ENCODE peak calls at places on chromosomes 2 and 18, in four cellular contexts. One of them, this sample, is unnamed.

GRCh38 chr2:171630812-171631626 is 56.2 kb upstream of the DYNC1I2 start:
- DNase-seq in cardiac fibroblast: peak
- DNase-seq in right lobe of liver: no peak
- DNase-seq in SK-N-SH: no peak
- DNase-seq in this sample: peak

GRCh38 chr18:72325307-72325706 is 218.8 kb downstream of the CBLN2 start:
- DNase-seq in cardiac fibroblast: no peak
- DNase-seq in right lobe of liver: no peak
- DNase-seq in SK-N-SH: no peak
- DNase-seq in this sample: no peak

GRCh38 chr18:4455113-4455811 is at the start of gene DLGAP1:
- DNase-seq in cardiac fibroblast: peak
- DNase-seq in right lobe of liver: peak
- DNase-seq in SK-N-SH: peak
- DNase-seq in this sample: peak

GRCh38 chr2:231890896-231891513 is 35.2 kb downstream of the NPPC start:
- DNase-seq in cardiac fibroblast: no peak
- DNase-seq in right lobe of liver: no peak
- DNase-seq in SK-N-SH: no peak
- DNase-seq in this sample: no peak

GRCh38 chr2:69827796-69828540 is 1.5 kb upstream of the GMCL1 start:
- DNase-seq in cardiac fibroblast: peak
- DNase-seq in right lobe of liver: no peak
- DNase-seq in SK-N-SH: no peak
- DNase-seq in this sample: peak

GRCh38 chr2:54579682-54580349 is 123.7 kb downstream of the SPTBN1 start:
- DNase-seq in cardiac fibroblast: no peak
- DNase-seq in right lobe of liver: no peak
- DNase-seq in SK-N-SH: no peak
- DNase-seq in this sample: no peak

GRCh38 chr2:241540766-241541561 is 17.6 kb upstream of the BOK start:
- DNase-seq in cardiac fibroblast: peak
- DNase-seq in right lobe of liver: peak
- DNase-seq in SK-N-SH: peak
- DNase-seq in this sample: peak

GRCh38 chr18:6901283-6901926 is 171.9 kb downstream of the ARHGAP28 start:
- DNase-seq in cardiac fibroblast: no peak
- DNase-seq in right lobe of liver: no peak
- DNase-seq in SK-N-SH: no peak
- DNase-seq in this sample: no peak

GRCh38 chr2:60884795-60885194 is 3.4 kb downstream of the REL start:
- DNase-seq in cardiac fibroblast: peak
- DNase-seq in right lobe of liver: no peak
- DNase-seq in SK-N-SH: no peak
- DNase-seq in this sample: peak

DNA sequence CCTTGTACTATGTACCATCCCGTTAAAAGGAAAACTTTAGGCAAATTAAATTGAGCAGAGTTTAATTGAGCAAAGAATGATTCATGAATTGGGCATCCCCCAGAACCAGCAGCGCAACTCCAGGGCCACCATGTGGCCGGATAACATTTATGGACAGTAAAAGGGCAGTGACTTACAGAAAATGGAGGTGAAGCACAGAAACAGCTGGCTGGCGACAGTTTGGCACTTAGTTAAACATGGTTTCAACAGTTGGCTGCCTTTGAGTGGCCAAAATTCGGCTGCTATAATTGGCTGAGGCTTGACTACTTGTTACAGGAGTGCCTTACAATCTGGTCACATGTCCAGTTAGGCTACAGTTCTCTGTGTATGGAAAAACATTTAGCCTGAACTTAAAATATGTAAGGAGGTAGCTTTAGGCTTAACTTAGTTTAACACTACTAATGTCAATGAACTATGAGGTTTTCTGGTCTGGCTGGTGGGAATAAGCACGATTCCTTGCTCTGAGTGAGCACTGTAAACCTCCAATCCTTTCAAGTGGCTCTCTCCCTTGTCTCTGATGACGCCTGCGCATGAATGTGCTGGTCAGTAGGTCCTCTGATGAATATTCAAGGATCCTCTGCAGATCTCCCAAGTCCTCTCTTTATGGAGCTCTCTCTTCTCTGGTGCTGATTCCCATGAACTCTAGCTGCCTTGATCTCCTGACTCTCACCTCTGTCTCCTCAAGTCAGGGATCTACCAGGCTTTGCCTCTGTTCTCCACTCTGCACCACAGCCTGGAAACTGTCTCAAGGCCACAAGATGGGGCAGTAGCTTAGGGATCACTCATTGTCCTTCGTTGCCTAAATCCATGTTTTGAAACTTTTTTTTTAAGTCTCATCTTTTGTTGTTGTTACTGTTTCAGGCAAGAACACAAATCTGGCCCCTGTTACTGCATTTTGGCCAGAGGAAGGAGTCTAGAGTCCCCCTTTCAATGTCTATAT is 24.4 kb upstream of the RAB31 start:
- DNase-seq in cardiac fibroblast: peak
- DNase-seq in right lobe of liver: no peak
- DNase-seq in SK-N-SH: no peak
- DNase-seq in this sample: peak
- TF ChIP-seq CTCF in cardiac fibroblast: peak
- TF ChIP-seq CTCF in right lobe of liver: peak
- TF ChIP-seq CTCF in SK-N-SH: peak
- TF ChIP-seq CTCF in this sample: peak

GRCh38 chr2:26985807-26986206 is 15.4 kb downstream of the MAPRE3 start:
- DNase-seq in cardiac fibroblast: no peak
- DNase-seq in right lobe of liver: no peak
- DNase-seq in SK-N-SH: no peak
- DNase-seq in this sample: no peak

GRCh38 chr2:26979761-26980160 is 9.3 kb downstream of the MAPRE3 start:
- DNase-seq in cardiac fibroblast: peak
- DNase-seq in right lobe of liver: no peak
- DNase-seq in SK-N-SH: no peak
- DNase-seq in this sample: peak

GRCh38 chr2:26980971-26981370 is 10.5 kb downstream of the MAPRE3 start:
- DNase-seq in cardiac fibroblast: no peak
- DNase-seq in right lobe of liver: no peak
- DNase-seq in SK-N-SH: no peak
- DNase-seq in this sample: no peak

GRCh38 chr2:26983746-26984145 is 13.3 kb downstream of the MAPRE3 start:
- DNase-seq in cardiac fibroblast: no peak
- DNase-seq in right lobe of liver: no peak
- DNase-seq in SK-N-SH: no peak
- DNase-seq in this sample: no peak

GRCh38 chr2:26982102-26982742 is 11.8 kb downstream of the MAPRE3 start:
- DNase-seq in cardiac fibroblast: peak
- DNase-seq in right lobe of liver: peak
- DNase-seq in SK-N-SH: peak
- DNase-seq in this sample: peak
- TF ChIP-seq CTCF in cardiac fibroblast: peak
- TF ChIP-seq CTCF in right lobe of liver: peak
- TF ChIP-seq CTCF in SK-N-SH: peak
- TF ChIP-seq CTCF in this sample: peak

GRCh38 chr2:140242889-140243288 is 1462.7 kb upstream of the NXPH2 start:
- DNase-seq in cardiac fibroblast: no peak
- DNase-seq in right lobe of liver: no peak
- DNase-seq in SK-N-SH: no peak
- DNase-seq in this sample: no peak
- TF ChIP-seq CTCF in cardiac fibroblast: no peak
- TF ChIP-seq CTCF in right lobe of liver: no peak
- TF ChIP-seq CTCF in SK-N-SH: no peak
- TF ChIP-seq CTCF in this sample: no peak

DNA sequence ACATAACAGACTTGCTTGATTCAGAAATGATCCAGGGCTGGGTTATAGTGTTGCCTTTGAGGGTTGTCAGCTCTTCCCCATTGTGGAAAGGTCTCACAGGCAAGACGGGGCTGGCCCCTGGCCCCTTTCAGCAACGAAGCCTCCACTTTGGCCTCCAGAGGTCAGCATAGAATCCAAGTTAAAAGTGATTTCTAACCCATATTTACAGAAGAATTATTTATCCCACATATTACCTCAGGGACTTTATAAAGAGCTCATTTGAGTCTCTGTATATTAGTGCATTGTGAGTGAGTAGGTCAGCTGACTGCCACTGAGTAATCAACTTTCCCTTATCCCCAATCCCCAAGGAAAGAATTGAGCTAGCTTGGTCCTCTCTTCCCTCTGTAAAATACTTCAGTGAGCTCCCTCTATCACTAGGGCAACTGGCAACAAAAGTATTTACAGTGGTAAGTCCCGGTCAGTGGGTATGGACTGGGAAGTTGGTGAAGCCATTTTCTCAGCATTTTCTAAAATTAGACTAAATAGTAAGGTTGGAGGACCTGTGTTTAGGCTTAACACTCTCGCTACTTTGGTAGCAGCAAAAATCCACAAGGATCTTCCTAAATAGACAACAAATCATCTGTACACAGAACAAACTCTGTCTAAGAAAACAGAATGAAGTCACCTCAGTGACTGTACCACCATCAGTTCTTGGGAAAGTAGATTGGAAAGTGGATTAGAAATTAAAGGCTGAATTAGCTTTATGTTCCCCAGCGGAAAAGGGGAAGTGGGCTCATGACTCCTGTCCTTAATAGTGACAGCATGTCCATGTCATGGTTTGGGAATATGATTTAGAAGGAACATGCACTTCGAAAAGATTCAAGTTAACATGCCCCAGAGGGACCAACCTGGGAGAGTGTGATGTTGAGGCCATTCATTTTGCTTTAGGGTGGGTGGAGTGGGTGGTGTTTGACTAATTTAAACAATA is 171.0 kb upstream of the SIX3 start:
- DNase-seq in cardiac fibroblast: no peak
- DNase-seq in right lobe of liver: no peak
- DNase-seq in SK-N-SH: peak
- DNase-seq in this sample: no peak
- TF ChIP-seq CTCF in cardiac fibroblast: no peak
- TF ChIP-seq CTCF in right lobe of liver: no peak
- TF ChIP-seq CTCF in SK-N-SH: no peak
- TF ChIP-seq CTCF in this sample: no peak

GRCh38 chr2:238287702-238288649 is at the start of gene PER2:
- DNase-seq in cardiac fibroblast: peak
- DNase-seq in right lobe of liver: peak
- DNase-seq in SK-N-SH: peak
- DNase-seq in this sample: peak

GRCh38 chr2:238289574-238289973 is 1.2 kb upstream of the PER2 start:
- DNase-seq in cardiac fibroblast: peak
- DNase-seq in right lobe of liver: no peak
- DNase-seq in SK-N-SH: no peak
- DNase-seq in this sample: no peak

GRCh38 chr2:238286987-238287386 is 1.4 kb downstream of the PER2 start:
- DNase-seq in cardiac fibroblast: no peak
- DNase-seq in right lobe of liver: no peak
- DNase-seq in SK-N-SH: no peak
- DNase-seq in this sample: no peak

GRCh38 chr2:238290079-238290478 is 1.7 kb upstream of the PER2 start:
- DNase-seq in cardiac fibroblast: peak
- DNase-seq in right lobe of liver: no peak
- DNase-seq in SK-N-SH: no peak
- DNase-seq in this sample: peak

GRCh38 chr2:238288650-238289573 is 502 bp upstream of the PER2 start:
- DNase-seq in cardiac fibroblast: peak
- DNase-seq in right lobe of liver: peak
- DNase-seq in SK-N-SH: peak
- DNase-seq in this sample: peak
- TF ChIP-seq CTCF in cardiac fibroblast: peak
- TF ChIP-seq CTCF in right lobe of liver: no peak
- TF ChIP-seq CTCF in SK-N-SH: peak
- TF ChIP-seq CTCF in this sample: peak

GRCh38 chr2:162266468-162266754 is 23.2 kb upstream of the FAP start:
- DNase-seq in cardiac fibroblast: peak
- DNase-seq in right lobe of liver: no peak
- DNase-seq in SK-N-SH: no peak
- DNase-seq in this sample: peak
- TF ChIP-seq CTCF in cardiac fibroblast: peak
- TF ChIP-seq CTCF in right lobe of liver: no peak
- TF ChIP-seq CTCF in SK-N-SH: no peak
- TF ChIP-seq CTCF in this sample: peak

GRCh38 chr2:150143087-150143536 is 344.4 kb downstream of the RND3 start:
- DNase-seq in cardiac fibroblast: peak
- DNase-seq in right lobe of liver: no peak
- DNase-seq in SK-N-SH: no peak
- DNase-seq in this sample: peak
- TF ChIP-seq CTCF in cardiac fibroblast: no peak
- TF ChIP-seq CTCF in right lobe of liver: no peak
- TF ChIP-seq CTCF in SK-N-SH: no peak
- TF ChIP-seq CTCF in this sample: no peak

GRCh38 chr2:80464275-80464674 is 159.7 kb upstream of the LRRTM1 start:
- DNase-seq in cardiac fibroblast: no peak
- DNase-seq in right lobe of liver: no peak
- DNase-seq in SK-N-SH: no peak
- DNase-seq in this sample: no peak
- TF ChIP-seq CTCF in cardiac fibroblast: no peak
- TF ChIP-seq CTCF in right lobe of liver: no peak
- TF ChIP-seq CTCF in SK-N-SH: no peak
- TF ChIP-seq CTCF in this sample: no peak

This sample was measured in fibroblast of the aortic adventitia.